ENCODE peak calls at places on chromosomes 13 and 19, in six cellular contexts. G, N, E, O, Z and C are unnamed samples.

GRCh38 chr13:41503386-41503785 is 46.0 kb downstream of the RGCC start:
- DNase-seq in N (no peak), E (no peak), G (no peak), O (no peak), Z (no peak), C (no peak)

GRCh38 chr19:7870571-7871279 is 3.5 kb downstream of the PRR36 start:
- DNase-seq in E (no peak), G (no peak), O (no peak), Z (peak; percentile 98), N (peak; percentile 71), C (no peak)

GRCh38 chr19:510606-511100 is 3.4 kb downstream of the TPGS1 start:
- DNase-seq in O (peak; percentile 72), G (no peak), Z (peak; percentile 87), N (peak; percentile 71), E (peak; percentile 94), C (no peak)

GRCh38 chr19:30036154-30037129 is 94.4 kb downstream of the URI1 start:
- DNase-seq in E (no peak), G (no peak), O (peak; percentile 27), N (no peak), Z (no peak), C (no peak)

GRCh38 chr13:106182404-106182803 is 353.1 kb downstream of the EFNB2 start:
- DNase-seq in O (peak; percentile 56), Z (peak; percentile 4), N (no peak), G (no peak), E (no peak), C (no peak)

GRCh38 chr19:54517483-54517882 is 14.9 kb downstream of the LAIR2 start:
- DNase-seq in N (peak; percentile 61), O (peak; percentile 35), E (no peak), G (peak; percentile 63), Z (peak; percentile 40), C (no peak)

GRCh38 chr13:23903906-23904280 is 6.6 kb upstream of the C1QTNF9B start:
- DNase-seq in O (no peak), G (no peak), E (no peak), N (no peak), Z (no peak), C (no peak)

GRCh38 chr19:45403272-45403671 is 1.6 kb downstream of the PPP1R13L start:
- DNase-seq in G (no peak), E (no peak), N (no peak), O (no peak), Z (no peak), C (no peak)

GRCh38 chr19:32201661-32202060 is 143.7 kb upstream of the ZNF507 start:
- DNase-seq in O (no peak), N (no peak), Z (no peak), E (no peak), G (no peak), C (no peak)

GRCh38 chr19:45863840-45864628 is at the start of gene FOXA3:
- DNase-seq in G (no peak), Z (peak; percentile 71), N (peak; percentile 83), E (no peak), O (no peak), C (no peak)

GRCh38 chr13:97975280-97975850 is 21.9 kb downstream of the IPO5 start:
- DNase-seq in O (no peak), G (no peak), E (no peak), N (no peak), Z (no peak), C (no peak)

GRCh38 chr19:2543463-2544442 is 67.8 kb downstream of the GADD45B start:
- DNase-seq in E (peak; percentile 98), O (peak; percentile 90), Z (peak; percentile 93), N (peak; percentile 96), G (peak; percentile 93), C (peak; percentile 98)
- TF ChIP-seq CTCF in E (no peak), O (peak; percentile 22), Z (no peak), N (peak; percentile 11), G (no peak), C (peak; percentile 42)

GRCh38 chr13:51777921-51778320 is 26.0 kb downstream of the DHRS12 start:
- DNase-seq in O (no peak), N (peak; percentile 56), E (peak; percentile 84), Z (no peak), G (no peak), C (no peak)
- H3K4me3 ChIP-seq in O (no peak overlapping the region), N (no peak overlapping the region), E (no peak overlapping the region), Z (no peak overlapping the region), G (no peak overlapping the region), C (no peak overlapping the region)

DNA sequence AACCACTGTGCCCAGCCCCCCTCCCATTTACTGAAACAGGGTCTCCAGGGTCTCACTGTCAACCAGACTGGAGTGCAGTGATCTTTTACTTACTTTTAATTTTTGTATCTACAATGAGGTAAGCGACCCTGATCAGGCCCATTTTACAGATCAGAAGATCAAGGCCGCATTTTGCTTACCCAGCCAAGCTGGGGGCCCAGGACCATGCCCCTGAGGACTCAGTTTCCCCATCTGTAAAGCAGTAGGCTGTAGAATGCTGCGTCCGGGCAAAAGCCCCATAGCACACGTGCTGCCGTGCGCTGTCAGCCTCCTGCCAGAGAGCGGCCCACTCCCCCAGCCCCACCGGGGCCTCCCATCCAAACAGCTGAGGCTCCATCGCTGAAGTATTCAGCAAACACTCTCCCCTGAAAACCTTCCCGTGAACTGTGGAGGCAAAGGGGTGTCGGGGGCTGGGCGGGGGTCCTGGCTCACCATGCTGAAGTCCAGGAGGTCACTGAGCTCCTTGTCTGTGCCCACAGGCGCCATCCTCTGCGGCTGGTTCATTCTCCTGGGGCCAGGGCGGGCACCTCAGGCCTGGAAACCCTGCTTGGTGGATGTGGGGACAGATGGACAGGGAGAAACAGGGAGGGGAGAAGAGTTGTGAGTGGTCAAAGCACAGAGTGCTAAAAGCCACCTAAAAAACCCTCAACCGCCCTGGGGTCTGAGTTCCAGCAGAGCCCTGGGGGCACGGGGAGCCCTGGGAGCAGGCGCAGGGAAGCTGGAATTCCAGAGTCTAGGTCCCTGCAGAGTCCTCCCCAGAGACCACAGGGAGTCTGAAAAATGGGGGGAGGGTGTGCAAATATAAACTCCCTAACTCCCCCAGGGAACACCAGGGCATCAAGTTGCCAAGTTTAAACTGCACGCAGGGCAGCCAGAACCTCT is 2.4 kb downstream of the TCF3 start:
- DNase-seq in Z (no peak), N (no peak), G (no peak), E (no peak), O (no peak), C (no peak)
- TF ChIP-seq CTCF in Z (no peak), N (no peak), G (no peak), E (no peak), O (no peak), C (no peak)

DNA sequence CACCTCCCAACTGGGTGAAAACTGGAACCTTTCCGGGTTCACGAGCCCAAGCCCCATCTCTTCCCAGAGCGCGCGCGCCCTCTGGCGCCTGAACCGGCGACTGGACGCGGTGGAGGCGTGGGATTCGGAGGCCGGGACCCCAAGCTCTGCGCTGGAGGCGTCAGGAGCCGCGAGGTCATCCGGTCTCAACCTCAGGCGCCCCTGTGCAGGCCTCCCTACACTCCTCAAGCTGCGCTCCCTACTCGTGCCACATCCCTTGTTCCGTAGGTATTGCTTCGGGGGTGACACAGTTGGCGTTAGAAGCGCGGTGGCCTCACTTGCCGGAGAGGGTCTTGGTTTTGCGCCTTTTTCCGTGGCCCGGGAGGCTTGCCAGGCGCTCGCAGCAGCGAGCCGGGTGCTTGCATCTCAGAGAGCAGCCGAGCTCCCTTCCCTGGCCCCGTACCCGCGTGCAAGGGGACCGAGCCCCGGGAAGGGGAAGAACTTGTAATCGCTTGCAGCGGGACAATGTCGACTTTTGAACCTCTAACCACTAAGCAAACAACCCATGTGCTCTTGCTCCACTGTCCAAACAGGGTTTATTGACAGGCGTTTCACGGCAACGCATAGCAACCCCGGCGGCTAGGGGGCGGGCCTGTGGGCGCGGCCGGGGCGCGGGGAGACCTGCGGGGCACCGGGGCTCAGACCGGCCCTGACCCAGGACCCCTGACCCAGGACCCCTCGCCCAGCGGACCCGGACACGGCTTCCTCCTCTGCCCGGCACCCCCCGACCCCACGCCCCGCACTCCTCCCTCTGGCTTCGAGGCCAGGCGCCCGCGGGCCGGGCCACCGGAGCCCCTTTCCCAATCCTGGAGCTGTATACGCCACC is 8.5 kb downstream of the CDX2 start:
- DNase-seq in N (peak; percentile 89), Z (peak; percentile 87), O (no peak), G (peak; percentile 76), E (peak; percentile 84), C (no peak)
- H3K4me3 ChIP-seq in N (peak overlapping the region; percentile 34), Z (peak overlapping the region; percentile 58), O (no peak overlapping the region), G (peak overlapping the region; percentile 42), E (no peak overlapping the region), C (no peak overlapping the region)

DNA sequence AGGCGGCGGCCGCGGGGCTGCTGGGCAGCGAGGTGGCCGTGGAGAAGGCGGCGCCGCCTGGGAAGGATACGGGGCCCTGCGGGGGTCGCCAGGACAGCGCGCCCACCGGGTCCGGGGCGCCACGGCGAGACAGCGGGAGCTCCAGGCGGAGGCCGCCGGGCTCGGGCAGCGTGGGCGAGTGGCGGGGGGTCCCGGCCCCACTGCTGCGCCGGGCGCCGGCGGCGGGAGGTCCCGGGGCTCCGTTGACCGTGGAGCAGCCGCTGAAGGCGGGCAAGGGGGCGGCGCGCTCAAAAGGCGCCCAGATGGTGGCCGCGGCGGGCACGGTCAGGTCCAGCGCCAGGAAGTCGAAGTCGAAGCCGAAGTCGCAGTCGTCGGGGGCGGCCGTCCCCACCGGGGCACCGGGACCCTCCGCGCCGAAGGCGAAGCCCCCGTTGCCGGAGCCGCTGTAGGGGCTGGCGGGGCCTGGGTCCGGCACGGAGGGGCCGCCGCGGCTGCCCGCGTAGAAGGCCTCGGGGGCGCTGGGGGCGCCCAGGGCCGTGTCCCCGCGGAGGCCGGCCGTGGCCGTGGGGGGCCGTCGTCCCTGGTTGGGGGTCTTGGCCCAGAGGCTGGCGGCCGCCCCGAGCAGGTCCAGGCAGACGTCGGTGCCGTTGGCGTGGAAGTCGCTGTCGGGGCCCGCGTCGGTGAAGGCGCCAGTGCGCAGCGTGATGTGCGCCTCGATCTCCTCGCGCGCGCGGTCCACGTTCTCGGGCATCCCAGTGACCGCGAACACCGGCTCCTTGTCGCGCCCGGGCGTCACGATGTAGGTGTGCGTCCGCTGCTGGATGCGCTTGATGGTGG is 12.1 kb downstream of the MEX3D start:
- DNase-seq in G (no peak), N (no peak), Z (no peak), E (no peak), O (no peak), C (no peak)
- TF ChIP-seq CTCF in G (no peak), N (no peak), Z (no peak), E (no peak), O (no peak), C (no peak)